ENCODE peak calls at places on chromosomes 1 and 21, in ten cellular contexts. One of them, this sample, is unnamed.

GRCh38 chr1:173536254-173536653 is 59.1 kb downstream of the PRDX6 start:
- DNase-seq in cardiac muscle cell: no peak
- DNase-seq in aorta: no peak
- DNase-seq in endodermal cell: no peak
- DNase-seq in DMS 273 treated with DMSO at 0.1 percent for 48 hours: no peak
- DNase-seq in bronchial epithelial cell: no peak
- DNase-seq in H7: no peak
- DNase-seq in heart right ventricle: no peak
- DNase-seq in kidney: no peak
- DNase-seq in endothelial cell: no peak
- DNase-seq in this sample: no peak

GRCh38 chr1:32622806-32623694 is 27.3 kb downstream of the ZBTB8OS start:
- DNase-seq in aorta: no peak
- DNase-seq in bronchial epithelial cell: no peak
- DNase-seq in cardiac muscle cell: no peak
- DNase-seq in heart right ventricle: no peak
- DNase-seq in DMS 273 treated with DMSO at 0.1 percent for 48 hours: no peak
- DNase-seq in endothelial cell: no peak
- DNase-seq in kidney: no peak
- DNase-seq in H7: no peak
- DNase-seq in endodermal cell: no peak
- DNase-seq in this sample: no peak

GRCh38 chr1:182811975-182812727 is 22.6 kb downstream of the NPL start:
- DNase-seq in DMS 273 treated with DMSO at 0.1 percent for 48 hours: no peak
- DNase-seq in bronchial epithelial cell: no peak
- DNase-seq in kidney: no peak
- DNase-seq in cardiac muscle cell: no peak
- DNase-seq in aorta: no peak
- DNase-seq in endothelial cell: no peak
- DNase-seq in heart right ventricle: no peak
- DNase-seq in endodermal cell: no peak
- DNase-seq in H7: no peak
- DNase-seq in this sample: no peak

GRCh38 chr21:42475526-42476492 is 20.2 kb downstream of the RSPH1 start:
- DNase-seq in DMS 273 treated with DMSO at 0.1 percent for 48 hours: no peak
- DNase-seq in cardiac muscle cell: no peak
- DNase-seq in heart right ventricle: no peak
- DNase-seq in endodermal cell: peak
- DNase-seq in aorta: no peak
- DNase-seq in H7: no peak
- DNase-seq in endothelial cell: no peak
- DNase-seq in bronchial epithelial cell: no peak
- DNase-seq in kidney: peak
- DNase-seq in this sample: no peak

GRCh38 chr1:31234870-31235269 is 4.8 kb downstream of the NKAIN1 start:
- DNase-seq in kidney: no peak
- DNase-seq in DMS 273 treated with DMSO at 0.1 percent for 48 hours: no peak
- DNase-seq in endodermal cell: no peak
- DNase-seq in aorta: no peak
- DNase-seq in H7: no peak
- DNase-seq in cardiac muscle cell: no peak
- DNase-seq in endothelial cell: no peak
- DNase-seq in heart right ventricle: no peak
- DNase-seq in bronchial epithelial cell: no peak
- DNase-seq in this sample: no peak

GRCh38 chr1:181638004-181638403 is 154.7 kb downstream of the CACNA1E start:
- DNase-seq in aorta: no peak
- DNase-seq in H7: no peak
- DNase-seq in kidney: no peak
- DNase-seq in bronchial epithelial cell: no peak
- DNase-seq in endothelial cell: no peak
- DNase-seq in endodermal cell: no peak
- DNase-seq in heart right ventricle: no peak
- DNase-seq in cardiac muscle cell: no peak
- DNase-seq in DMS 273 treated with DMSO at 0.1 percent for 48 hours: no peak
- DNase-seq in this sample: no peak

GRCh38 chr1:184152944-184153343 is 101.4 kb downstream of the TSEN15 start:
- DNase-seq in endothelial cell: no peak
- DNase-seq in heart right ventricle: no peak
- DNase-seq in bronchial epithelial cell: no peak
- DNase-seq in H7: no peak
- DNase-seq in DMS 273 treated with DMSO at 0.1 percent for 48 hours: no peak
- DNase-seq in aorta: no peak
- DNase-seq in endodermal cell: no peak
- DNase-seq in cardiac muscle cell: no peak
- DNase-seq in kidney: peak
- DNase-seq in this sample: no peak

GRCh38 chr1:205360891-205361290 is 4.2 kb upstream of the KLHDC8A start:
- DNase-seq in bronchial epithelial cell: no peak
- DNase-seq in cardiac muscle cell: no peak
- DNase-seq in heart right ventricle: no peak
- DNase-seq in endothelial cell: no peak
- DNase-seq in kidney: no peak
- DNase-seq in endodermal cell: peak
- DNase-seq in aorta: no peak
- DNase-seq in DMS 273 treated with DMSO at 0.1 percent for 48 hours: no peak
- DNase-seq in H7: no peak
- DNase-seq in this sample: no peak

GRCh38 chr1:230070321-230071208 is 3.5 kb downstream of the GALNT2 start:
- DNase-seq in aorta: no peak
- DNase-seq in heart right ventricle: no peak
- DNase-seq in endodermal cell: no peak
- DNase-seq in H7: no peak
- DNase-seq in DMS 273 treated with DMSO at 0.1 percent for 48 hours: no peak
- DNase-seq in cardiac muscle cell: no peak
- DNase-seq in endothelial cell: no peak
- DNase-seq in kidney: no peak
- DNase-seq in bronchial epithelial cell: no peak
- DNase-seq in this sample: peak

GRCh38 chr1:10888289-10888688 is 91.8 kb upstream of the CASZ1 start:
- DNase-seq in endothelial cell: peak
- DNase-seq in kidney: no peak
- DNase-seq in cardiac muscle cell: no peak
- DNase-seq in heart right ventricle: no peak
- DNase-seq in DMS 273 treated with DMSO at 0.1 percent for 48 hours: no peak
- DNase-seq in bronchial epithelial cell: no peak
- DNase-seq in aorta: peak
- DNase-seq in endodermal cell: peak
- DNase-seq in H7: peak
- DNase-seq in this sample: no peak

GRCh38 chr1:20521960-20522861 is 14.3 kb upstream of the MUL1 start:
- DNase-seq in cardiac muscle cell: peak
- DNase-seq in endothelial cell: peak
- DNase-seq in heart right ventricle: peak
- DNase-seq in aorta: peak
- DNase-seq in DMS 273 treated with DMSO at 0.1 percent for 48 hours: peak
- DNase-seq in kidney: no peak
- DNase-seq in H7: peak
- DNase-seq in bronchial epithelial cell: peak
- DNase-seq in endodermal cell: peak
- DNase-seq in this sample: peak

GRCh38 chr1:154849645-154850131 is 20.4 kb downstream of the KCNN3 start:
- DNase-seq in DMS 273 treated with DMSO at 0.1 percent for 48 hours: no peak
- DNase-seq in endothelial cell: no peak
- DNase-seq in bronchial epithelial cell: no peak
- DNase-seq in kidney: peak
- DNase-seq in aorta: no peak
- DNase-seq in endodermal cell: peak
- DNase-seq in H7: no peak
- DNase-seq in cardiac muscle cell: no peak
- DNase-seq in heart right ventricle: no peak
- DNase-seq in this sample: no peak

GRCh38 chr1:18735369-18735997 is 104.8 kb downstream of the PAX7 start:
- DNase-seq in heart right ventricle: no peak
- DNase-seq in DMS 273 treated with DMSO at 0.1 percent for 48 hours: no peak
- DNase-seq in endodermal cell: peak
- DNase-seq in cardiac muscle cell: no peak
- DNase-seq in bronchial epithelial cell: no peak
- DNase-seq in aorta: peak
- DNase-seq in kidney: no peak
- DNase-seq in H7: peak
- DNase-seq in endothelial cell: no peak
- DNase-seq in this sample: no peak

GRCh38 chr1:39452081-39452480 is 39.4 kb upstream of the BMP8A start:
- DNase-seq in kidney: no peak
- DNase-seq in DMS 273 treated with DMSO at 0.1 percent for 48 hours: no peak
- DNase-seq in endodermal cell: no peak
- DNase-seq in H7: no peak
- DNase-seq in cardiac muscle cell: no peak
- DNase-seq in heart right ventricle: no peak
- DNase-seq in endothelial cell: no peak
- DNase-seq in bronchial epithelial cell: no peak
- DNase-seq in aorta: no peak
- DNase-seq in this sample: no peak

GRCh38 chr1:67766117-67766978 is 66.9 kb downstream of the GNG12 start:
- DNase-seq in heart right ventricle: peak
- DNase-seq in aorta: peak
- DNase-seq in H7: peak
- DNase-seq in DMS 273 treated with DMSO at 0.1 percent for 48 hours: no peak
- DNase-seq in kidney: no peak
- DNase-seq in cardiac muscle cell: peak
- DNase-seq in bronchial epithelial cell: peak
- DNase-seq in endothelial cell: peak
- DNase-seq in endodermal cell: peak
- DNase-seq in this sample: peak

GRCh38 chr1:86860424-86860823 is 53.5 kb downstream of the SELENOF start:
- DNase-seq in heart right ventricle: no peak
- DNase-seq in bronchial epithelial cell: no peak
- DNase-seq in endodermal cell: no peak
- DNase-seq in cardiac muscle cell: no peak
- DNase-seq in endothelial cell: no peak
- DNase-seq in kidney: no peak
- DNase-seq in aorta: no peak
- DNase-seq in DMS 273 treated with DMSO at 0.1 percent for 48 hours: no peak
- DNase-seq in H7: no peak
- DNase-seq in this sample: no peak

This sample was measured in right atrium auricular region.